ENCODE peak calls at places on chromosomes 4 and X, in six cellular contexts. X, E, C, D, Z and T are unnamed samples.

GRCh38 chrX:9340619-9341304 is 124.1 kb upstream of the TBL1X start:
- DNase-seq in X (no peak), E (peak), C (peak), D (peak), Z (peak), T (no peak)

GRCh38 chrX:134721766-134722532 is 63.7 kb upstream of the PLAC1 start:
- DNase-seq in X (no peak), E (no peak), C (no peak), D (no peak), Z (no peak), T (no peak)

GRCh38 chr4:136928957-136929411 is 603.3 kb downstream of the PCDH18 start:
- DNase-seq in X (no peak), E (no peak), C (no peak), D (no peak), Z (peak), T (no peak)

GRCh38 chrX:2342878-2343277 is 157.9 kb downstream of the DHRSX start:
- DNase-seq in X (no peak), E (no peak), C (no peak), D (no peak), Z (no peak), T (no peak)

GRCh38 chrX:2609431-2610238 is 81.5 kb upstream of the CD99 start:
- DNase-seq in X (no peak), E (no peak), C (no peak), D (no peak), Z (peak), T (no peak)

GRCh38 chrX:88863726-88864125 is 116.7 kb downstream of the CPXCR1 start:
- DNase-seq in X (no peak), E (no peak), C (no peak), D (no peak), Z (no peak), T (no peak)

GRCh38 chr4:109294006-109294405 is 8.5 kb downstream of the COL25A1 start:
- DNase-seq in X (no peak), E (no peak), C (no peak), D (no peak), Z (no peak), T (no peak)

GRCh38 chr4:40254961-40255721 is 58.3 kb downstream of the RHOH start:
- DNase-seq in X (no peak), E (no peak), C (no peak), D (no peak), Z (no peak), T (no peak)

GRCh38 chr4:48879561-48880442 is 26.8 kb downstream of the OCIAD2 start:
- DNase-seq in X (no peak), E (no peak), C (no peak), D (no peak), Z (no peak), T (no peak)

GRCh38 chrX:120549483-120550452 is 11.0 kb downstream of the CUL4B start:
- DNase-seq in X (no peak), E (peak), C (no peak), D (no peak), Z (no peak), T (no peak)

GRCh38 chrX:9682456-9682855 is 83.2 kb downstream of the GPR143 start:
- DNase-seq in X (no peak), E (peak), C (peak), D (no peak), Z (no peak), T (no peak)

GRCh38 chr4:183097251-183098079 is 1.6 kb upstream of the WWC2 start:
- DNase-seq in X (no peak), E (peak), C (peak), D (no peak), Z (no peak), T (no peak)

GRCh38 chr4:183838987-183839712 is 66.0 kb upstream of the STOX2 start:
- DNase-seq in X (no peak), E (no peak), C (no peak), D (no peak), Z (no peak), T (no peak)

GRCh38 chr4:147299205-147299604 is 181.7 kb upstream of the EDNRA start:
- DNase-seq in X (no peak), E (no peak), C (no peak), D (no peak), Z (no peak), T (no peak)

GRCh38 chr4:1600811-1601532 is 83.1 kb downstream of the FAM53A start:
- DNase-seq in X (no peak), E (no peak), C (no peak), D (no peak), Z (peak), T (no peak)

DNA sequence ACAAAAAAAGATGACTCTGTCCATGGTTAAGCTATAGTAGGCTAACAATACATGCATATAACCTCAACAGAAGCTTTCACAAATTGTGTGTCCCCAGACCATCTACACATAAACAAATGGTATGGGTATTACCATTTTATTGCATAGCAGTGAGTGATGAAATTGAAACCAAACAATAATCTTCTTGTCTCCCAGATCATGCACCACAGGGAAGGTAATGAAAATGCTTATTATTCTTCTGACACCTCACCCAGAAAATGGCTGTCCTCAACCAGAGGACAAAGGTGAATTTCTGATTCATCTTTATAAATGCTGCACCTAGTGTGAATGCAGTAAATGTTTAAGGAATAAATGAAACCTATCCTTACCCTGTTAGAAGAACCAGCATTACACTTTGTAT is 8.0 kb downstream of the PRSS12 start:
- DNase-seq in X (no peak), E (no peak), C (no peak), D (no peak), Z (no peak), T (no peak)
- TF ChIP-seq EP300 in X (no peak), E (no peak), C (no peak), D (no peak), Z (no peak), T (no peak)

GRCh38 chr4:185809517-185810071 is 2.4 kb downstream of the SORBS2 start:
- DNase-seq in X (no peak), E (no peak), C (no peak), D (no peak), Z (no peak), T (no peak)

GRCh38 chr4:185813133-185813532 is 1.1 kb upstream of the SORBS2 start:
- DNase-seq in X (no peak), E (no peak), C (no peak), D (no peak), Z (no peak), T (no peak)

GRCh38 chr4:185811509-185812364 is at the start of gene SORBS2:
- DNase-seq in X (no peak), E (peak), C (peak), D (peak), Z (peak), T (peak)

GRCh38 chr4:185805979-185806378 is 6.0 kb downstream of the SORBS2 start:
- DNase-seq in X (no peak), E (no peak), C (no peak), D (no peak), Z (no peak), T (no peak)

GRCh38 chr4:185810746-185811508 is 1.1 kb downstream of the SORBS2 start:
- DNase-seq in X (no peak), E (no peak), C (no peak), D (no peak), Z (no peak), T (no peak)
- TF ChIP-seq EP300 in X (no peak), E (no peak), C (no peak), D (no peak), Z (no peak), T (no peak)

DNA sequence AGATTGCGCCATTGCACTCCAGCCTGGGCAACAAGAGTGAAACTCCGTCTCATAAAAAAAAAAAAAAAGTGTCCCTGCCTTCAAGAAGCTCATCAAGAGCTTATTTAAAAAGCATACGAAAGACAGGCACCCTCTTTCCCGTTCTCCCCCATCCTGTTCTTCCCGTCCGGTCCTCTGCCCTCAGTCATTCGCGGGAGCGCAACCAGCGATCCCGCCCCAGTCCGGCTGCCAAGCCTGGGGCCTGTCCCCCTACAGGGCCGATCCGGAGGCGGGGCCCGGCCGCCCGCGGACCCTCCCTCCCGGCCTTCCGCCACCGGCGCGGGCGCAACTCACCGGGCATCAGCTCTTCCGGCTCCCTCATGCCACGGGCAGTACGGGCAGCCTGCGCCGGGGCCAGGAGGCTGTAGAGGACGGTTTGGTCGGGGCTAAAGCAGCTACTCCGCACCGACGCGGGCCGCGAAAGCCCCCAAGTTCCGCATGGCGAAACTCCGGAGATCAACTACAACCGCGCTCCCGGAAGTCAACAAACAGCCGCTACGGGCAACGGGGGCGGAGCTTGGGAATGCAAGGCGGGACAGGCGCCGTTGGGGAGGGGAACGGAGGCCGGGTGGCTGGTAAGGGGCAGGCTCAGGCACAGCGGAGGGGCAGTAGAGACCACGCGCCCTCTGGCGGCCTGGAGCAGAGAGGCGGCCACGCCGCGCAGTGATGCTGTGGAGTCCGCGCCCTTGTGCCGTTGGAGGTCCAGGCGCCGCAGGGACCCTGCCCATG is at the start of gene RPGR:
- DNase-seq in X (peak), E (peak), C (peak), D (peak), Z (peak), T (peak)
- TF ChIP-seq EP300 in X (peak), E (no peak), C (no peak), D (no peak), Z (no peak), T (no peak)

DNA sequence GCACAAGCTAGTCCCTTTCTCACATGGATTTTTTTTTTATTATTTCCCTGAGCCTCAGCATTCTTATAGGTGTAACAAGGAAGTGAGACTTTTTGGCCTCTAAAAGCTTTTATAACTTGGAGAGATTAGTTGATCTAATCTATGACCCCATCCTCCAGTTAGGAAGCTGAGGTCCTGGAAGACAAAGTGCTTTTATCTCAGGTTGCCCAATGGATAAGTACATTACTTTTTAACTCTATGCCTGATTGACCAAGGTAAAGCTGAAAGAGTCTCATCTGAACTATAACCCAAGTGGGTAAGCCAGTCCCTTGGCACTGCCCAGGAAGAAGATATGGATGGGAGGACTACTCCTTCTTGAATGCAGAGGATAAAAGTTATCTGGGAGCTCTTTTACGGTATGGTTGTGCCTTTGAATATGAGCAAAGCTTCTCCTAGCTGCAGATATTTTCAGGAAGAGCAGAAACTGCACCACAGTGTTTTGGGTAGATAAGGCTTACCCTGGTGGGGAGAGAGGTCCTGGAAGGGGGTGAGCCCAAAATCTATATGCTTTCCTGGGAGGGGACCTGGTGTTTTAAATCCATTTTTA is 40.2 kb downstream of the VSIG4 start:
- DNase-seq in X (no peak), E (no peak), C (no peak), D (no peak), Z (no peak), T (no peak)
- TF ChIP-seq EP300 in X (no peak), E (no peak), C (no peak), D (no peak), Z (no peak), T (no peak)